ENCODE peak calls at places on chromosomes 1 and 21, in eight cellular contexts. E is stimulated activated CD4-positive, alpha-beta T cell treated with anti-CD3 and anti-CD28 coated beads, Interleukin-4, amount 100 ng/mL, for 24 hours; P is cardiac fibroblast; O is AG20443; W is activated CD4-positive, alpha-beta T cell treated with anti-CD3 and anti-CD28 coated beads, Interleukin-2, amount 10 ng/mL, durations not matched to agents 24 days and 14 days; S is pancreas; B is activated T-cell treated with anti-CD3 and anti-CD28 coated beads for 4 hours; G is activated CD8-positive, alpha-beta T cell treated with anti-CD3 and anti-CD28 coated beads, Interleukin-2, amount 10 ng/mL, durations not matched to agents 7 days and 5 days. D is an unnamed sample.

GRCh38 chr1:30378991-30379581 is 344.3 kb downstream of the MATN1 start:
- DNase-seq in E (no peak), P (peak), O (peak), W (no peak), S (no peak), B (no peak), G (no peak), D (no peak)

GRCh38 chr1:187549540-187549939 is 720.8 kb downstream of the PLA2G4A start:
- DNase-seq in E (no peak), P (no peak), O (no peak), W (no peak), S (no peak), B (no peak), G (no peak), D (no peak)

GRCh38 chr1:206685256-206685748 is 597 bp downstream of the MAPKAPK2 start:
- DNase-seq in E (peak), P (peak), O (peak), W (no peak), S (peak), B (no peak), G (peak), D (peak)

GRCh38 chr1:2594641-2595131 is 8.1 kb downstream of the PRXL2B start:
- DNase-seq in E (no peak), P (no peak), O (no peak), W (no peak), S (no peak), B (no peak), G (no peak), D (no peak)

GRCh38 chr1:93740601-93741031 is 59.0 kb upstream of the BCAR3 start:
- DNase-seq in E (no peak), P (no peak), O (no peak), W (no peak), S (no peak), B (no peak), G (no peak), D (no peak)

GRCh38 chr1:225824522-225824921 is 14.6 kb downstream of the EPHX1 start:
- DNase-seq in E (no peak), P (no peak), O (no peak), W (no peak), S (no peak), B (no peak), G (no peak), D (no peak)

GRCh38 chr1:221478050-221478949 is 263.6 kb downstream of the DUSP10 start:
- DNase-seq in E (peak), P (peak), O (peak), W (peak), S (peak), B (peak), G (peak), D (peak)

GRCh38 chr1:13451399-13451965 is 41.2 kb downstream of the PRAMEF20 start:
- DNase-seq in E (no peak), P (no peak), O (no peak), W (no peak), S (no peak), B (no peak), G (no peak), D (no peak)

GRCh38 chr21:44700101-44701022 is 3.4 kb downstream of the KRTAP10-12 start:
- DNase-seq in E (no peak), P (no peak), O (no peak), W (no peak), S (no peak), B (no peak), G (peak), D (no peak)

GRCh38 chr1:233651563-233652233 is 37.8 kb downstream of the KCNK1 start:
- DNase-seq in E (no peak), P (no peak), O (no peak), W (no peak), S (no peak), B (no peak), G (no peak), D (no peak)

GRCh38 chr1:231836227-231836893 is 209.8 kb downstream of the DISC1 start:
- DNase-seq in E (no peak), P (no peak), O (no peak), W (no peak), S (no peak), B (no peak), G (no peak), D (no peak)

GRCh38 chr1:25675729-25676476 is 59.3 kb downstream of the MAN1C1 start:
- DNase-seq in E (peak), P (no peak), O (no peak), W (peak), S (no peak), B (peak), G (peak), D (no peak)

GRCh38 chr1:230141002-230141648 is 74.1 kb downstream of the GALNT2 start:
- DNase-seq in E (no peak), P (peak), O (no peak), W (peak), S (no peak), B (no peak), G (no peak), D (no peak)

GRCh38 chr1:223077434-223077833 is 65.6 kb downstream of the TLR5 start:
- DNase-seq in E (no peak), P (no peak), O (no peak), W (no peak), S (no peak), B (no peak), G (no peak), D (no peak)

GRCh38 chr1:226654046-226654445 is 85.0 kb downstream of the ITPKB start:
- DNase-seq in E (no peak), P (peak), O (no peak), W (peak), S (peak), B (no peak), G (no peak), D (no peak)

GRCh38 chr1:14282583-14283186 is 315.8 kb upstream of the KAZN start:
- DNase-seq in E (no peak), P (peak), O (peak), W (no peak), S (no peak), B (no peak), G (no peak), D (no peak)

GRCh38 chr1:81600878-81601658 is 199.7 kb upstream of the ADGRL2 start:
- DNase-seq in E (no peak), P (no peak), O (no peak), W (no peak), S (no peak), B (no peak), G (no peak), D (no peak)

GRCh38 chr1:25738507-25738906 is 61.5 kb upstream of the SELENON start:
- DNase-seq in E (no peak), P (no peak), O (no peak), W (no peak), S (no peak), B (no peak), G (no peak), D (no peak)

GRCh38 chr1:225999912-226000337 is 782 bp upstream of the SDE2 start:
- DNase-seq in E (no peak), P (peak), O (peak), W (no peak), S (no peak), B (no peak), G (no peak), D (no peak)

GRCh38 chr1:14968251-14968812 is 185.2 kb upstream of the TMEM51 start:
- DNase-seq in E (no peak), P (peak), O (peak), W (no peak), S (no peak), B (no peak), G (no peak), D (no peak)

GRCh38 chr1:214702561-214702960 is 99.6 kb downstream of the CENPF start:
- DNase-seq in E (no peak), P (no peak), O (no peak), W (no peak), S (no peak), B (no peak), G (no peak), D (no peak)

GRCh38 chr1:223188618-223189356 is 45.7 kb upstream of the TLR5 start:
- DNase-seq in E (no peak), P (no peak), O (no peak), W (no peak), S (no peak), B (no peak), G (no peak), D (no peak)

GRCh38 chr1:63116016-63116415 is 206.4 kb upstream of the FOXD3 start:
- DNase-seq in E (no peak), P (peak), O (peak), W (no peak), S (no peak), B (no peak), G (no peak), D (no peak)

GRCh38 chr21:38773108-38774061 is 32.3 kb upstream of the ETS2 start:
- DNase-seq in E (peak), P (peak), O (peak), W (no peak), S (no peak), B (no peak), G (no peak), D (no peak)

GRCh38 chr1:6770727-6771567 is 14.3 kb upstream of the CAMTA1 start:
- DNase-seq in E (no peak), P (peak), O (peak), W (no peak), S (no peak), B (no peak), G (no peak), D (no peak)

GRCh38 chr1:32392358-32392757 is 1.9 kb downstream of the BSDC1 start:
- DNase-seq in E (no peak), P (peak), O (no peak), W (no peak), S (no peak), B (no peak), G (no peak), D (no peak)

GRCh38 chr1:230705289-230706019 is 8.5 kb downstream of the AGT start:
- DNase-seq in E (no peak), P (no peak), O (no peak), W (no peak), S (no peak), B (no peak), G (no peak), D (no peak)

GRCh38 chr1:247906504-247907047 is 11.2 kb downstream of the OR2W3 start:
- DNase-seq in E (peak), P (peak), O (no peak), W (peak), S (no peak), B (no peak), G (no peak), D (no peak)

GRCh38 chr1:207284209-207284892 is 37.1 kb upstream of the CD55 start:
- DNase-seq in E (no peak), P (peak), O (peak), W (no peak), S (no peak), B (no peak), G (no peak), D (no peak)

GRCh38 chr1:167057297-167057688 is 32.9 kb downstream of the GPA33 start:
- DNase-seq in E (no peak), P (peak), O (no peak), W (peak), S (no peak), B (no peak), G (peak), D (no peak)

GRCh38 chr1:25867210-25867991 is 8.1 kb downstream of the PAQR7 start:
- DNase-seq in E (no peak), P (no peak), O (peak), W (no peak), S (peak), B (no peak), G (no peak), D (no peak)

GRCh38 chr1:3427711-3428704 is 26.5 kb upstream of the ARHGEF16 start:
- DNase-seq in E (no peak), P (no peak), O (no peak), W (no peak), S (peak), B (no peak), G (no peak), D (no peak)

GRCh38 chr1:153358691-153358975 is 979 bp downstream of the S100A9 start:
- DNase-seq in E (no peak), P (no peak), O (no peak), W (no peak), S (no peak), B (no peak), G (no peak), D (peak)

GRCh38 chr1:23667411-23667810 is 24.2 kb upstream of the RPL11 start:
- DNase-seq in E (no peak), P (no peak), O (no peak), W (no peak), S (no peak), B (no peak), G (no peak), D (no peak)

GRCh38 chr1:210800301-210800700 is 333.6 kb downstream of the KCNH1 start:
- DNase-seq in E (no peak), P (no peak), O (no peak), W (no peak), S (no peak), B (no peak), G (no peak), D (no peak)

GRCh38 chr1:22122273-22123070 is 20.4 kb downstream of the WNT4 start:
- DNase-seq in E (no peak), P (no peak), O (no peak), W (no peak), S (peak), B (no peak), G (no peak), D (no peak)